ENCODE peak calls at places on chromosomes 2 and 18, in eight cellular contexts. X, F, K, S, R, M, H and T are unnamed samples.

GRCh38 chr18:49020129-49020528 is 69.4 kb upstream of the SMAD7 start:
- DNase-seq in H (no peak), K (no peak), R (no peak), F (no peak), M (no peak), X (no peak), S (no peak), T (no peak)

GRCh38 chr2:237726401-237726830 is 72.2 kb upstream of the RBM44 start:
- DNase-seq in X (no peak), K (no peak), S (peak; percentile 79), H (peak; percentile 47), F (peak; percentile 46), R (no peak), M (no peak), T (no peak)

GRCh38 chr2:175187378-175187777 is 5.9 kb upstream of the ATP5MC3 start:
- DNase-seq in S (peak; percentile 40), F (no peak), X (no peak), H (no peak), R (no peak), K (no peak), M (no peak), T (no peak)

GRCh38 chr2:214376631-214377624 is 33.9 kb upstream of the VWC2L start:
- DNase-seq in M (no peak), F (no peak), R (no peak), S (peak; percentile 3), X (no peak), K (no peak), H (no peak), T (no peak)

GRCh38 chr2:68420254-68420910 is 46.7 kb downstream of the FBXO48 start:
- DNase-seq in R (no peak), F (no peak), M (no peak), S (peak; percentile 38), X (no peak), H (no peak), K (no peak), T (no peak)

GRCh38 chr2:26612522-26613240 is 28.5 kb downstream of the CIB4 start:
- DNase-seq in F (peak; percentile 47), X (no peak), K (no peak), R (no peak), S (no peak), H (peak; percentile 56), M (no peak), T (no peak)

GRCh38 chr2:45636013-45636412 is 15.5 kb upstream of the PRKCE start:
- DNase-seq in K (no peak), H (no peak), R (no peak), F (no peak), S (no peak), X (no peak), M (no peak), T (no peak)

GRCh38 chr2:84223191-84223590 is 235.9 kb downstream of the SUCLG1 start:
- DNase-seq in S (peak; percentile 15), X (no peak), K (no peak), M (no peak), F (no peak), H (no peak), R (no peak), T (no peak)

GRCh38 chr18:3248670-3249359 is 1.2 kb downstream of the MYL12A start:
- DNase-seq in R (peak; percentile 31), H (no peak), S (peak; percentile 77), M (no peak), F (peak; percentile 26), X (no peak), K (no peak), T (no peak)